ENCODE peak calls at places on chromosomes 6 and 20, in five cellular contexts. E is CD4-positive, alpha-beta T cell; H is left ventricle myocardium inferior; G is activated gamma-delta T cell treated with Interleukin-2 at 50 U/mL for 16 hours; R is KG1. S is an unnamed sample.

GRCh38 chr6:74057326-74057725 is 361.3 kb downstream of the CD109 start:
- DNase-seq in E (no peak), H (no peak), G (no peak), R (no peak), S (no peak)

GRCh38 chr6:120378582-120379220 is 955.6 kb downstream of the TBC1D32 start:
- DNase-seq in E (no peak), H (no peak), G (no peak), R (peak), S (peak)

GRCh38 chr6:94636780-94637385 is 940.5 kb upstream of the MANEA start:
- DNase-seq in E (no peak), H (no peak), G (no peak), R (no peak), S (peak)

GRCh38 chr6:111957623-111958315 is 84.5 kb upstream of the FYN start:
- DNase-seq in E (no peak), H (no peak), G (no peak), R (no peak), S (no peak)

GRCh38 chr6:25601797-25602679 is 50.0 kb upstream of the SCGN start:
- DNase-seq in E (no peak), H (no peak), G (no peak), R (peak), S (peak)

GRCh38 chr6:7341989-7342742 is 29.2 kb upstream of the SSR1 start:
- DNase-seq in E (no peak), H (no peak), G (no peak), R (no peak), S (peak)

GRCh38 chr6:125154184-125155135 is 887 bp downstream of the TPD52L1 start:
- DNase-seq in E (no peak), H (no peak), G (no peak), R (no peak), S (peak)

GRCh38 chr6:108526739-108527174 is 34.0 kb upstream of the FOXO3 start:
- DNase-seq in E (no peak), H (no peak), G (no peak), R (no peak), S (peak)

GRCh38 chr6:138410972-138411667 is 7.1 kb downstream of the HEBP2 start:
- DNase-seq in E (no peak), H (no peak), G (no peak), R (no peak), S (peak)

GRCh38 chr6:35719830-35720733 is 16.8 kb upstream of the ARMC12 start:
- DNase-seq in E (no peak), H (peak), G (no peak), R (peak), S (no peak)

GRCh38 chr6:163193326-163193725 is 221.2 kb upstream of the QKI start:
- DNase-seq in E (no peak), H (no peak), G (no peak), R (no peak), S (no peak)

GRCh38 chr6:27810768-27811298 is 101.4 kb downstream of the OR2B2 start:
- DNase-seq in E (no peak), H (no peak), G (no peak), R (no peak), S (peak)

GRCh38 chr6:137975058-137975940 is 108.2 kb downstream of the TNFAIP3 start:
- DNase-seq in E (no peak), H (no peak), G (peak), R (peak), S (no peak)

GRCh38 chr6:70706491-70707123 is 38.9 kb downstream of the SMAP1 start:
- DNase-seq in E (no peak), H (no peak), G (peak), R (peak), S (peak)

GRCh38 chr6:127366281-127367022 is 23.0 kb upstream of the ECHDC1 start:
- DNase-seq in E (no peak), H (no peak), G (no peak), R (no peak), S (peak)

GRCh38 chr20:62624719-62625455 is 17.4 kb upstream of the SLCO4A1 start:
- DNase-seq in E (no peak), H (no peak), G (no peak), R (peak), S (no peak)

GRCh38 chr6:168180548-168181011 is 101.6 kb upstream of the FRMD1 start:
- DNase-seq in E (no peak), H (no peak), G (no peak), R (no peak), S (no peak)

GRCh38 chr6:139368661-139369060 is 5.8 kb downstream of the CITED2 start:
- DNase-seq in E (no peak), H (no peak), G (no peak), R (no peak), S (no peak)

GRCh38 chr6:127737009-127737486 is 160.1 kb downstream of the C6orf58 start:
- DNase-seq in E (no peak), H (no peak), G (peak), R (peak), S (peak)

GRCh38 chr6:145051661-145052060 is 683.7 kb downstream of the EPM2A start:
- DNase-seq in E (no peak), H (no peak), G (no peak), R (no peak), S (no peak)

GRCh38 chr6:107618672-107619071 is 128.8 kb downstream of the SOBP start:
- DNase-seq in E (no peak), H (no peak), G (peak), R (no peak), S (no peak)

GRCh38 chr20:7629880-7630279 is 310.4 kb downstream of the HAO1 start:
- DNase-seq in E (no peak), H (no peak), G (no peak), R (no peak), S (no peak)

GRCh38 chr20:59013959-59014608 is 5.1 kb upstream of the TUBB1 start:
- DNase-seq in E (no peak), H (no peak), G (peak), R (no peak), S (no peak)

GRCh38 chr20:9628166-9628565 is 113.8 kb downstream of the LAMP5 start:
- DNase-seq in E (no peak), H (no peak), G (no peak), R (no peak), S (no peak)

GRCh38 chr6:110357696-110358535 is at the start of gene METTL24:
- DNase-seq in E (no peak), H (no peak), G (peak), R (no peak), S (no peak)

GRCh38 chr6:42984924-42985475 is 630 bp downstream of the PPP2R5D start:
- DNase-seq in E (no peak), H (no peak), G (no peak), R (no peak), S (no peak)

GRCh38 chr6:26594730-26595632 is 1.8 kb upstream of the ABT1 start:
- DNase-seq in E (no peak), H (no peak), G (no peak), R (no peak), S (no peak)

GRCh38 chr6:170230520-170231390 is 60.1 kb downstream of the DLL1 start:
- DNase-seq in E (no peak), H (peak), G (no peak), R (no peak), S (no peak)

GRCh38 chr6:16762265-16762546 is 946 bp upstream of the ATXN1 start:
- DNase-seq in E (no peak), H (no peak), G (no peak), R (no peak), S (no peak)

GRCh38 chr6:92716638-92717037 is 702.7 kb downstream of the EPHA7 start:
- DNase-seq in E (no peak), H (no peak), G (no peak), R (no peak), S (no peak)

S was measured in SW480.